ENCODE peak calls at places on chromosomes 12 and 14, in eight cellular contexts. D, V, Z, X, G, C, A and P are unnamed samples.

GRCh38 chr12:103806807-103807206 is 34.2 kb downstream of the NT5DC3 start:
- DNase-seq in D (no peak), V (no peak), Z (no peak), X (no peak), G (peak), C (no peak), A (no peak), P (peak)

GRCh38 chr14:98474900-98475299 is 797.1 kb downstream of the BCL11B start:
- DNase-seq in D (no peak), V (no peak), Z (no peak), X (no peak), G (peak), C (no peak), A (no peak), P (no peak)

GRCh38 chr14:56273151-56273550 is 154.9 kb downstream of the PELI2 start:
- DNase-seq in D (no peak), V (no peak), Z (no peak), X (no peak), G (peak), C (no peak), A (no peak), P (no peak)

GRCh38 chr14:78182722-78183121 is 12.5 kb downstream of the NRXN3 start:
- DNase-seq in D (no peak), V (no peak), Z (no peak), X (no peak), G (no peak), C (no peak), A (no peak), P (no peak)

GRCh38 chr12:107405436-107405835 is 280.2 kb upstream of the PWP1 start:
- DNase-seq in D (peak), V (no peak), Z (no peak), X (no peak), G (no peak), C (no peak), A (no peak), P (no peak)

GRCh38 chr12:97912943-97913342 is 450.3 kb downstream of the RMST start:
- DNase-seq in D (no peak), V (no peak), Z (no peak), X (peak), G (no peak), C (no peak), A (no peak), P (no peak)

GRCh38 chr12:98446716-98447115 is 68.7 kb upstream of the TMPO start:
- DNase-seq in D (no peak), V (no peak), Z (no peak), X (no peak), G (no peak), C (no peak), A (no peak), P (no peak)

GRCh38 chr14:26839481-26839880 is 241.6 kb upstream of the NOVA1 start:
- DNase-seq in D (no peak), V (no peak), Z (no peak), X (no peak), G (no peak), C (no peak), A (no peak), P (no peak)

GRCh38 chr14:20855652-20856291 is 35.4 kb upstream of the RNASE3 start:
- DNase-seq in D (peak), V (no peak), Z (peak), X (peak), G (peak), C (peak), A (peak), P (peak)

GRCh38 chr12:124740691-124741137 is 123.0 kb downstream of the SCARB1 start:
- DNase-seq in D (no peak), V (no peak), Z (no peak), X (no peak), G (peak), C (no peak), A (peak), P (no peak)

GRCh38 chr14:53545217-53545616 is 392.1 kb upstream of the DDHD1 start:
- DNase-seq in D (no peak), V (no peak), Z (no peak), X (no peak), G (no peak), C (no peak), A (no peak), P (no peak)

GRCh38 chr12:13254311-13254710 is 57.8 kb downstream of the EMP1 start:
- DNase-seq in D (no peak), V (no peak), Z (no peak), X (no peak), G (no peak), C (no peak), A (no peak), P (no peak)

GRCh38 chr12:27560126-27560525 is 36.1 kb downstream of the PPFIBP1 start:
- DNase-seq in D (no peak), V (no peak), Z (no peak), X (no peak), G (no peak), C (no peak), A (no peak), P (no peak)

GRCh38 chr12:46535907-46536306 is 163.3 kb upstream of the SLC38A2 start:
- DNase-seq in D (no peak), V (no peak), Z (no peak), X (no peak), G (no peak), C (no peak), A (no peak), P (no peak)

GRCh38 chr12:132587781-132588180 is 22.6 kb downstream of the LRCOL1 start:
- DNase-seq in D (no peak), V (no peak), Z (no peak), X (no peak), G (no peak), C (no peak), A (no peak), P (no peak)

GRCh38 chr12:122322501-122322900 is 56.2 kb upstream of the VPS33A start:
- DNase-seq in D (no peak), V (no peak), Z (no peak), X (no peak), G (peak), C (no peak), A (no peak), P (no peak)

GRCh38 chr14:104957146-104958113 is 20.7 kb downstream of the AHNAK2 start:
- DNase-seq in D (peak), V (peak), Z (no peak), X (no peak), G (no peak), C (no peak), A (no peak), P (no peak)

GRCh38 chr14:103130965-103131364 is 7.7 kb downstream of the TNFAIP2 start:
- DNase-seq in D (no peak), V (no peak), Z (peak), X (no peak), G (peak), C (no peak), A (no peak), P (peak)

GRCh38 chr12:45349911-45350310 is 134.0 kb downstream of the ANO6 start:
- DNase-seq in D (no peak), V (no peak), Z (no peak), X (no peak), G (no peak), C (no peak), A (no peak), P (no peak)

DNA sequence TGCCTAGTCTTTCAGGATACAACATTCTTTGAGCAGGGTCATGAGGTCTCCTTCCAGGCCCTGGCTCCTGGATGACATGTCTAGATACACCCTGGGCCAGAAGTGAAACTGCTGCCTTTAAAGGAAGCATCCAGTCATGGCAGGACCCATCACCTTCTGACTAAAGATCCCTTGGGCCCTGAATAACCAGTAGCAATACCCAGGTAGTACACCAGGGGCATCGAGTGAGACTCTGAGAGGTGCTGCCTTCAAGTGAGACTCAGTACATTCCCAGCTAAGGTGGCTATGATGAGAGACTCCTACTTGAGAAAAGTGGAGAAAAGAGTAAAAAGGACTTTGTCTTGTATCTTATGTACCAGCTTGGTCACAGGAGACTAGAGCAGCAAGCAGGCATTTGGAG is 23.5 kb downstream of the OR6C68 start:
- DNase-seq in D (no peak), V (no peak), Z (no peak), X (no peak), G (no peak), C (no peak), A (no peak), P (no peak)
- TF ChIP-seq CTCF in D (no peak), V (no peak), Z (no peak), X (no peak), G (no peak), C (no peak), A (peak), P (no peak)

GRCh38 chr12:79444089-79444488 is 246.7 kb downstream of the PAWR start:
- DNase-seq in D (no peak), V (no peak), Z (no peak), X (no peak), G (peak), C (no peak), A (no peak), P (no peak)
- H3K27ac ChIP-seq in D (no peak), V (no peak), Z (no peak), X (no peak), G (no peak), C (no peak), A (no peak), P (peak)

DNA sequence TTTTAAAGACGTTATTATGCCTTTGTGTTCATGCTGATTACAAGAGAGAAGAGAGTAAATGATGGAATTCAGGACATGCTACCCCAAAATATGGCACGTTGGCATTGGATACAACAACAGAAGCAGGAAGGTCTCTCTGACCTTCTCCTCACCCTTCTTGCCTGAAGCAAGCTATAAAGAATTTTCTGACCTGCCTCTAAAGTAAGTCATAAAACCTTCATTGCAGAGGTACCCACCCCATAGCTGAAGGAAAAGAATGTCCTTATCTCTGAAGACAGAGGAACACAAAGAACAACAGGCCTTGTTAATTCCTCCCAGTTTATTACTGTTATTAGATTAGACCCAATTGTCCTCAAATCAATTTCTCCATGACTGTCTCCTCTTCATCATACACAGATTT is 176.2 kb downstream of the FBXL14 start:
- DNase-seq in D (no peak), V (no peak), Z (no peak), X (no peak), G (no peak), C (no peak), A (no peak), P (no peak)
- H3K4me3 ChIP-seq in D (no peak), V (no peak), Z (no peak), X (no peak), G (no peak), C (no peak), A (no peak), P (no peak)

GRCh38 chr12:48997719-48998496 is 1.3 kb downstream of the DDN start:
- DNase-seq in D (no peak), V (peak), Z (no peak), X (no peak), G (no peak), C (no peak), A (no peak), P (no peak)

GRCh38 chr12:48999371-49000131 is at the start of gene DDN:
- DNase-seq in D (no peak), V (peak), Z (no peak), X (no peak), G (peak), C (peak), A (peak), P (no peak)

GRCh38 chr12:48995061-48995879 is 3.9 kb downstream of the DDN start:
- DNase-seq in D (peak), V (peak), Z (peak), X (peak), G (peak), C (peak), A (peak), P (peak)

GRCh38 chr12:48998497-48999353 is 450 bp downstream of the DDN start:
- DNase-seq in D (no peak), V (peak), Z (no peak), X (no peak), G (no peak), C (no peak), A (no peak), P (no peak)

DNA sequence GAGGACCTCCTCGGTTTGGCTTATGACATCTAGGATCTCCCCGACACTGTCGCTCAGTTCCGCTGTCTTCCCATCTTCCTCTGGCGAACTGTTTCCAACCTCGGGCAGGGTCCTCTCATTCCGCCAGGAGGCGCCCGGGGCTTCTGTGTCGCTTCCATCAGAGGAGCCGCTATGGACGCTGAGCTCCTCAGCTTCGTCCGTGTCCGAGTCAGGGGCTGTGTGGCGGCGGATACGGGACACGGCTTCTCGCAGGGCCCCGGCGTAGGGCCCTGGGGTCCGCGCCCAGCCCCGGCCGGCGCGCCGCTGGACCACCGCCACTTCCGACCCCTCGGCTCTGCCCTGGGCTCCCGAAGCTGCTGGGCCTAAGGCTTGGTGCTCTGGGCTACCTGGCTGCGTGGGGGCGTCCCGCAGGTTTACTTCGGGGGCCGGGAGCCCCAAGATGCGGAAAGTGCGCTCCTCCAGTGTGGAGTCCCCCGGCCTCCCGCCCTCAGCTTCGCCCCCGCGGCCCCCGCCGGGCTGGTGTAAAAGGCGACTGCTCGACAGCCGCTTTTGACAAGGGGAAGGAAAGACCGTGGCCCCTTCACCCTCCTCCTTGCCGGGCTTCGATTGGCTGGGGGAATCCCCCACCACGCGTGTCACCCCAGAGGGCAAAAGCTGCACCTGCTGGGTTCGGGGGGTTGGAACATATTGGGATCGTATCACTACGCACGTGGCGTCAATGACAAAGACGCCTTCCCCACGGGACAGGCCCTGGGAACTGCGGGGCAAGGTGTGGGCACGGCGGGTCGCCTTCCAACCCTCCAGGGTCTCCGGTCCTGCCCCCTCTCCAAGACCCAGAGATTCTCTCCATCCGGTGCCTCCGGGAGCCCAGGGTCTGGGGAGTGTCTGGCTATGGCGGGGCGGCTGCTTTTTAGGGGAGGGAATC is 2.1 kb downstream of the DDN start:
- DNase-seq in D (peak), V (peak), Z (peak), X (peak), G (peak), C (peak), A (peak), P (peak)
- TF ChIP-seq CTCF in D (peak), V (peak), Z (peak), X (peak), G (peak), C (peak), A (peak), P (peak)

GRCh38 chr12:63821781-63822251 is 22.7 kb upstream of the SRGAP1 start:
- DNase-seq in D (peak), V (peak), Z (no peak), X (no peak), G (peak), C (no peak), A (no peak), P (peak)
- H3K27ac ChIP-seq in D (no peak), V (no peak), Z (no peak), X (no peak), G (peak), C (no peak), A (no peak), P (peak)

GRCh38 chr14:101963611-101964296 is 619 bp upstream of the DYNC1H1 start:
- DNase-seq in D (no peak), V (no peak), Z (peak), X (no peak), G (no peak), C (no peak), A (no peak), P (no peak)
- H3K4me3 ChIP-seq in D (peak), V (peak), Z (no peak), X (no peak), G (no peak), C (no peak), A (peak), P (no peak)

DNA sequence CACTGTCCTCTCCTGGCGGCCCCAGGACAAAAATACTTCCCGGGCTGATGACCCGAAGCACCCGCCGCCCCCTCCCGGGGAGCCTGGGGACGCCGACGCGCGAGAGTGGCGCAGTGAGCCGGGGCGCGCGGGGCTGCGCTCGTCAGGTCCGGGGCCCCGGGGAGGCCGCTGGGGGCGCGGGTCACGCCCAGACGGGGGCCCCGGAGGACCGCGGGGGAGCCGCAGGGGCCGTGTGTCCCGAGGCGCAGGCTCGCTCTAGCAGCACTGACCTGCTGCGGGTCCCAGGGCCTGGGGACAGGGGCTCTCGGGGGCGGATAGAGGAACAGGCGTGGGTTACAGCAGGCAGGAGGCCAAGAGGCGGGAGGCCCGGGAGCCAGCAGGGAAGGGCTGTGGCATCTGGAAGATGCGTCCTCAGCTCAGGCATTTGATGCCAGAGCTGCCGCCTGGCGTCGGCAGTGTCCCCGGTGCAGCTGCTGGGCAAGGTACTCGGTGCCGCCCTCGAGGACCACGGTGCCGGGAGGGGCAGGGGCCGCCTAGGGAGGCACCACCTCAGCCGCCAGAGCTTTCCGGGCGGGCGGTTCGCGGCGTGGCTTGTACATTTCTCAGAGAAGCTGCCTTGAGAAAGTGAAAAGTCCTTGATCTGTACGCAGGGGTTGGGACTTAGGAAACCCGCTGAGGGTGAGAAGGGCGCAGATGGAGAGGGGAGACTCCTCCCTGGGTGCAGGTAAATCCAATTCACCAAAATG is 1.2 kb downstream of the WNT5B start:
- DNase-seq in D (peak), V (peak), Z (peak), X (no peak), G (no peak), C (peak), A (peak), P (peak)
- TF ChIP-seq CTCF in D (peak), V (peak), Z (no peak), X (peak), G (peak), C (peak), A (peak), P (no peak)

DNA sequence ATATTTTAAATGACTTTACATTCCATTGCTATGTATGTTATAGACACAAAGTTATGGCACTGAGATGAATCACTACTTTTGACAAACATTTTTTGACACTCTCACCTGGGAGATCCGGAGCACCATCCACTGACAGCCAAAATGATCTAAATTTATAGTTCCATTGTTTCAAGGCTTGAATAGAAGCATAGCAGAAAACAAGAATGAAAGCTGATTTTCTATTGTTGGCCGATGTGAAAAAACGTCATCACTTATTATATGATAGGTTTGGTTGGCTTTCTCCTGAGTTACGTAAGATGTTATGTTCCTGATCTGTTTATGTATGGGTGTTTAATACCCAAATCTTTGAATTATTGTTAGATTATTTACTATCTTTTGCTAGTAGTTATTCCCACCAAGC is 306.2 kb downstream of the PAWR start:
- DNase-seq in D (no peak), V (no peak), Z (no peak), X (no peak), G (no peak), C (no peak), A (no peak), P (no peak)
- H3K27ac ChIP-seq in D (no peak), V (no peak), Z (no peak), X (no peak), G (no peak), C (no peak), A (no peak), P (no peak)

DNA sequence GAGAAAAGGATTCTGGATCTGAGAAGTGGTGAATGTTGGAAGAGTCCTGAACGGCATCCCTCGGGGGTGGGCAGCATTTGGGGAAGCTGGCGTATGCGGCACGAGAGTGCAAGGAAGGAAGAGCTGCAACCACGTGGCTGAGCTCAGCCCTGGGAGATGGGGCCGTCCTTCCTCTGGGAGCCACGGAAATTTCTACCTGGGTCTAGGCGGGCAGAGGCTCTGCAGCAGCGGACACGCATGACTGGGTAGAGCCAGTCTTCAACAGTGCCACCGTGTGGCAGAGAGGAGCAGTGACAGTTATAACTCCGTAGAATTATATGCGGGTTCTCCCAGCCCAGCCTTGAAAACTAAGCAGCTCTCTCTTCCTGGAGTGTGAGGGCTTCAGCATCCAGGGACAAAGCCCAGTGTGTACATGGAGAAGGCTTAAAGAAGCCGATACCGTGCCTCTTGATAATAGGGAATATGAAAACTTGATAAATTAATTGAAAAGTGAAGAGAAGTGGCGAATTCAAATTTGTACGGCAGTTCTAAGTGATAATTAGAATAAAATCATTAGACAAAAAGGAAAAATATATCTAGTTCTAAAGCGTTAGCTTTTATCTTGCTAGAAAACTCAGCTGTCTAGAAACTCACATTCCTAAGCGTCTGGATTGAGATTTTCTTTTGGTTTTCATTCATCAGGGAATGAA is 82.9 kb upstream of the STXBP6 start:
- DNase-seq in D (peak), V (peak), Z (peak), X (no peak), G (peak), C (peak), A (peak), P (peak)
- H3K4me3 ChIP-seq in D (peak), V (no peak), Z (no peak), X (no peak), G (no peak), C (no peak), A (no peak), P (no peak)